ENCODE peak calls at places on chromosomes 7 and 10, in nine cellular contexts. A is WTC11; O is naive thymus-derived CD8-positive, alpha-beta T cell; X is NCI-H460; S is type B pancreatic cell; W is NCI-H2029 treated with DMSO at 0.1 percent for 48 hours; U is ELR; C is lower leg skin; K is IMR-90. N is an unnamed sample.
A peak's percentile ranks its signal among the peaks of the same experiment; 100 is the strongest.

GRCh38 chr10:121831777-121832176 is 96.1 kb downstream of the ATE1 start:
- DNase-seq in A (no peak), O (no peak), X (no peak), S (no peak), W (no peak), U (no peak), C (no peak), K (peak; percentile 4), N (no peak)

GRCh38 chr10:125003146-125003900 is 61.4 kb downstream of the ZRANB1 start:
- DNase-seq in A (peak; percentile 21), O (no peak), X (no peak), S (peak; percentile 57), W (no peak), U (no peak), C (no peak), K (no peak), N (peak; percentile 17)

GRCh38 chr10:13528875-13529713 is at the start of gene BEND7:
- DNase-seq in A (peak; percentile 32), O (no peak), X (peak; percentile 28), S (no peak), W (no peak), U (peak; percentile 50), C (no peak), K (peak; percentile 16), N (peak; percentile 20)

GRCh38 chr7:3393862-3394261 is 92.8 kb downstream of the SDK1 start:
- DNase-seq in A (no peak), O (no peak), X (no peak), S (no peak), W (no peak), U (no peak), C (no peak), K (no peak), N (no peak)

GRCh38 chr7:2118630-2119190 is 114.0 kb downstream of the MAD1L1 start:
- DNase-seq in A (no peak), O (no peak), X (no peak), S (no peak), W (no peak), U (no peak), C (no peak), K (no peak), N (no peak)

GRCh38 chr7:11193888-11194287 is 220.2 kb downstream of the PHF14 start:
- DNase-seq in A (no peak), O (no peak), X (no peak), S (no peak), W (no peak), U (no peak), C (no peak), K (no peak), N (no peak)

GRCh38 chr10:44571701-44572100 is 186.8 kb upstream of the CXCL12 start:
- DNase-seq in A (no peak), O (no peak), X (no peak), S (no peak), W (no peak), U (peak; percentile 42), C (no peak), K (peak; percentile 63), N (no peak)

GRCh38 chr7:151438864-151439601 is 908 bp downstream of the CRYGN start:
- DNase-seq in A (no peak), O (no peak), X (no peak), S (no peak), W (no peak), U (no peak), C (no peak), K (no peak), N (peak; percentile 9)

GRCh38 chr7:29340691-29341090 is 146.1 kb downstream of the CHN2 start:
- DNase-seq in A (no peak), O (no peak), X (no peak), S (no peak), W (no peak), U (no peak), C (no peak), K (no peak), N (no peak)

GRCh38 chr7:83629117-83629880 is 19.6 kb downstream of the SEMA3E start:
- DNase-seq in A (peak; percentile 47), O (no peak), X (no peak), S (no peak), W (no peak), U (no peak), C (no peak), K (no peak), N (no peak)

GRCh38 chr10:50394832-50395231 is 143.5 kb upstream of the ASAH2 start:
- DNase-seq in A (no peak), O (no peak), X (no peak), S (no peak), W (no peak), U (no peak), C (no peak), K (no peak), N (no peak)

GRCh38 chr10:107899075-107899474 is 734.6 kb upstream of the SORCS1 start:
- DNase-seq in A (no peak), O (no peak), X (no peak), S (no peak), W (no peak), U (peak; percentile 41), C (no peak), K (no peak), N (no peak)

GRCh38 chr10:118395919-118396318 is 53.8 kb upstream of the FAM204A start:
- DNase-seq in A (no peak), O (no peak), X (no peak), S (no peak), W (no peak), U (no peak), C (no peak), K (no peak), N (no peak)

GRCh38 chr7:4715385-4715770 is 33.3 kb downstream of the FOXK1 start:
- DNase-seq in A (no peak), O (no peak), X (peak; percentile 80), S (no peak), W (no peak), U (no peak), C (no peak), K (peak; percentile 88), N (peak; percentile 61)

GRCh38 chr7:151876112-151876898 is 610 bp downstream of the PRKAG2 start:
- DNase-seq in A (peak; percentile 70), O (peak; percentile 69), X (no peak), S (peak; percentile 80), W (no peak), U (peak; percentile 17), C (peak; percentile 97), K (no peak), N (peak; percentile 77)

GRCh38 chr10:117362313-117362712 is 12.9 kb downstream of the PDZD8 start:
- DNase-seq in A (no peak), O (no peak), X (no peak), S (no peak), W (no peak), U (peak; percentile 52), C (no peak), K (peak; percentile 32), N (no peak)

GRCh38 chr10:50603151-50603850 is 20.5 kb downstream of the SGMS1 start:
- DNase-seq in A (no peak), O (no peak), X (no peak), S (no peak), W (no peak), U (no peak), C (no peak), K (no peak), N (no peak)

GRCh38 chr10:86900955-86901354 is 56.5 kb downstream of the MMRN2 start:
- DNase-seq in A (no peak), O (no peak), X (no peak), S (no peak), W (no peak), U (no peak), C (no peak), K (peak; percentile 83), N (peak; percentile 57)

GRCh38 chr7:141945356-141945755 is 1.4 kb downstream of the CLEC5A start:
- DNase-seq in A (no peak), O (no peak), X (no peak), S (no peak), W (no peak), U (peak; percentile 62), C (no peak), K (no peak), N (no peak)

GRCh38 chr10:77898323-77899079 is 28.1 kb downstream of the DLG5 start:
- DNase-seq in A (no peak), O (no peak), X (no peak), S (no peak), W (no peak), U (no peak), C (peak; percentile 88), K (no peak), N (no peak)

GRCh38 chr10:30151581-30152389 is 92.4 kb upstream of the JCAD start:
- DNase-seq in A (no peak), O (no peak), X (peak; percentile 12), S (no peak), W (no peak), U (peak; percentile 68), C (no peak), K (peak; percentile 88), N (no peak)

GRCh38 chr7:33903770-33904679 is 1.3 kb upstream of the BMPER start:
- DNase-seq in A (peak; percentile 50), O (no peak), X (peak; percentile 24), S (no peak), W (no peak), U (peak; percentile 87), C (no peak), K (peak; percentile 45), N (peak; percentile 62)

GRCh38 chr10:31961675-31962074 is 33.0 kb upstream of the ARHGAP12 start:
- DNase-seq in A (no peak), O (no peak), X (no peak), S (no peak), W (no peak), U (peak; percentile 93), C (no peak), K (peak; percentile 64), N (no peak)

GRCh38 chr7:157228864-157229422 is 90.2 kb downstream of the UBE3C start:
- DNase-seq in A (peak; percentile 66), O (peak; percentile 8), X (peak; percentile 22), S (no peak), W (no peak), U (peak; percentile 49), C (no peak), K (peak; percentile 31), N (no peak)

GRCh38 chr10:14617850-14618249 is 156.8 kb downstream of the FAM107B start:
- DNase-seq in A (no peak), O (no peak), X (no peak), S (no peak), W (no peak), U (peak; percentile 61), C (peak; percentile 5), K (peak; percentile 45), N (no peak)

GRCh38 chr7:133139350-133139749 is 57.5 kb upstream of the CHCHD3 start:
- DNase-seq in A (peak; percentile 81), O (no peak), X (peak; percentile 27), S (no peak), W (no peak), U (peak; percentile 36), C (no peak), K (peak; percentile 49), N (no peak)

GRCh38 chr10:103564799-103565365 is 71.4 kb downstream of the NEURL1 start:
- DNase-seq in A (peak; percentile 87), O (no peak), X (peak; percentile 24), S (no peak), W (no peak), U (peak; percentile 45), C (no peak), K (no peak), N (no peak)

GRCh38 chr10:65275296-65275695 is 1650.5 kb upstream of the LRRTM3 start:
- DNase-seq in A (no peak), O (no peak), X (no peak), S (no peak), W (no peak), U (no peak), C (no peak), K (no peak), N (no peak)

GRCh38 chr7:99392659-99393362 is 15.6 kb downstream of the PDAP1 start:
- DNase-seq in A (peak; percentile 86), O (peak; percentile 86), X (no peak), S (peak; percentile 86), W (peak; percentile 41), U (no peak), C (peak; percentile 96), K (no peak), N (peak; percentile 75)

GRCh38 chr10:125158528-125159485 is 1.6 kb downstream of the CTBP2 start:
- DNase-seq in A (no peak), O (no peak), X (no peak), S (peak; percentile 69), W (no peak), U (peak; percentile 67), C (peak; percentile 87), K (peak; percentile 54), N (peak; percentile 48)

GRCh38 chr10:69124558-69125121 is 662 bp downstream of the VPS26A start:
- DNase-seq in A (peak; percentile 28), O (peak; percentile 45), X (peak; percentile 28), S (no peak), W (peak; percentile 3), U (peak; percentile 78), C (peak; percentile 88), K (peak; percentile 64), N (peak; percentile 24)